ENCODE peak calls at places on chromosomes 5 and 9, in four cellular contexts. O is right atrium auricular region, R is choroid plexus epithelial cell, Y is heart right ventricle. Z is an unnamed sample.

GRCh38 chr5:15344954-15345353 is 155.0 kb upstream of the FBXL7 start:
- DNase-seq in Y (no peak), O (no peak), R (no peak), Z (no peak)

GRCh38 chr9:69223605-69224004 is 49.5 kb downstream of the TJP2 start:
- DNase-seq in R (peak; percentile 83), Y (peak; percentile 37), O (no peak), Z (peak; percentile 80)

GRCh38 chr9:121476156-121476555 is 23.5 kb downstream of the GGTA1 start:
- DNase-seq in O (no peak), Y (no peak), R (no peak), Z (no peak)

GRCh38 chr9:12878342-12878978 is 103.6 kb downstream of the LURAP1L start:
- DNase-seq in O (no peak), R (peak; percentile 68), Y (no peak), Z (no peak)

GRCh38 chr5:146076028-146076427 is 29.3 kb downstream of the PLAC8L1 start:
- DNase-seq in O (no peak), R (no peak), Y (no peak), Z (no peak)

GRCh38 chr9:122122903-122123632 is 30.0 kb upstream of the TTLL11 start:
- DNase-seq in R (peak; percentile 84), Y (peak; percentile 65), O (peak; percentile 82), Z (peak; percentile 80)

GRCh38 chr5:179378116-179378440 is 32.8 kb upstream of the ADAMTS2 start:
- DNase-seq in O (no peak), Y (no peak), R (no peak), Z (no peak)

GRCh38 chr5:170632266-170632984 is 128.6 kb downstream of the KCNIP1 start:
- DNase-seq in Y (no peak), O (no peak), R (no peak), Z (no peak)

GRCh38 chr5:88824141-88824540 is 58.8 kb downstream of the MEF2C start:
- DNase-seq in R (no peak), Y (no peak), O (no peak), Z (no peak)
- H3K4me3 ChIP-seq in R (no peak overlapping the region), Y (peak overlapping the region; percentile 10), O (no peak overlapping the region), Z (no peak overlapping the region)

GRCh38 chr5:72920690-72921089 is 35.2 kb upstream of the FCHO2 start:
- DNase-seq in O (no peak), Y (no peak), R (peak; percentile 62), Z (peak; percentile 52)
- TF ChIP-seq CTCF in O (peak; percentile 48), Y (peak; percentile 13), R (peak; percentile 33), Z (peak; percentile 23)

DNA sequence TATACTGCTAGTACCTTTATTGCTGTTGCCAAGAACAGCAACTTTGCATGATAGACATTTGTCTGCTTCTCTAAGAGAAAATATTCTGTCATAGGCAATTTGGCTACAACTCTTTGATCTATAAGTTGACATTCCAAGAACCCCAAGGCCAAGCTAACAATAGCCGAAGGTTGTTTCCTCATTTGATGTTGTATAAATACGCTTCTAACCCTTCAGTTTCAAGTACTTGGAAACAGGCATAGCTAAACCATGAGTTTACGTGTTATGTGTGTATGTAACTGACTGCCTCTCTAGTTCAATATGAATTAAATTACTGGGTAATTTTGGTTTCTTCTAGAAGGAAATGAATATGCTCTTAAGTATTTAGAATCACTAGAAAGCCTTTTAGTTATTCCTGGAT is 1034.0 kb downstream of the TLE4 start:
- DNase-seq in Y (no peak), O (no peak), R (no peak), Z (no peak)
- H3K4me3 ChIP-seq in Y (no peak overlapping the region), O (no peak overlapping the region), R (no peak overlapping the region), Z (no peak overlapping the region)

DNA sequence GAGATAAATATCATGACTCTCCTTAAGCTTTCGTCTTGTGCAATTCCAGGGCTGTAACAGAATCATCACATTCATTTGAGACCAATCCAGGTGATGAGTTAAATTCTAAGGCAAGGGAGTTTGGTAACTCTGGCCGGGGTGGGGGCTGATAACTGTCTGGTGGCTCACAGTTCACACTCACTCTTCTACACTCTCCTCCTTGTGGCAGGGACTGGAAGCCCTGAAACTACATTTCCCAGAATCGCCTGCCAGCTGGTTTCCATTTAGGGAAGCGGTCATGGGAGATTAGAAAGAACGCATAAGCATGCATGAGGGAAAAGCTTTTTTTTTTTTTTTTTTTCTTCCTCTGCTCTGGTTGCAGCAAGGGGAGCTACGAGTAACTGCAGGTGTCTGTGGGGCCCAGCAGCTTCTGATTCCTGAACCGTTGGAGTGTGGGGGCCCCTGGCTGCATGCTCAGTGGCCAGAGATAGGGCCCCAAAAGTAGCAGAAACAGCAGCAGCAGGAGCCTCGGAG is 154.8 kb upstream of the TBC1D2 start:
- DNase-seq in O (no peak), R (peak; percentile 85), Y (peak; percentile 62), Z (peak; percentile 89)
- TF ChIP-seq CTCF in O (peak; percentile 49), R (peak; percentile 64), Y (peak; percentile 41), Z (peak; percentile 64)

GRCh38 chr5:1445895-1446601 is 808 bp upstream of the SLC6A3 start:
- DNase-seq in O (no peak), R (peak; percentile 4), Y (no peak), Z (no peak)
- H3K4me3 ChIP-seq in O (no peak overlapping the region), R (no peak overlapping the region), Y (peak overlapping the region; percentile 33), Z (no peak overlapping the region)

GRCh38 chr9:81174023-81174422 is 515.3 kb downstream of the TLE1 start:
- DNase-seq in Y (no peak), O (no peak), R (no peak), Z (no peak)
- TF ChIP-seq CTCF in Y (no peak), O (no peak), R (peak; percentile 34), Z (no peak)

GRCh38 chr9:110050925-110051355 is 157.0 kb downstream of the C9orf152 start:
- DNase-seq in R (peak; percentile 90), O (peak; percentile 74), Y (no peak), Z (peak; percentile 88)
- H3K4me3 ChIP-seq in R (peak overlapping the region; percentile 97), O (peak overlapping the region; percentile 65), Y (peak overlapping the region; percentile 92), Z (peak overlapping the region; percentile 98)